ENCODE peak calls at places on chromosomes 1 and 21, in ten cellular contexts. One of them, this sample, is unnamed.

GRCh38 chr21:42002421-42002958 is 7.7 kb downstream of the ZBTB21 start:
- DNase-seq in amygdala: no peak
- DNase-seq in osteocyte: no peak
- DNase-seq in Peyer's patch: no peak
- DNase-seq in NCI-H524: no peak
- DNase-seq in HS-27A: no peak
- DNase-seq in AML-193: no peak
- DNase-seq in HTR-8/SVneo: peak; percentile 53
- DNase-seq in aorta: no peak
- DNase-seq in sciatic nerve: no peak
- DNase-seq in this sample: peak; percentile 98

GRCh38 chr1:94528271-94528670 is 13.3 kb downstream of the F3 start:
- DNase-seq in aorta: no peak
- DNase-seq in NCI-H524: peak; percentile 52
- DNase-seq in sciatic nerve: no peak
- DNase-seq in HTR-8/SVneo: no peak
- DNase-seq in Peyer's patch: no peak
- DNase-seq in HS-27A: no peak
- DNase-seq in AML-193: no peak
- DNase-seq in amygdala: no peak
- DNase-seq in osteocyte: no peak
- DNase-seq in this sample: peak; percentile 58

GRCh38 chr1:201016211-201016651 is 7.3 kb downstream of the KIF21B start:
- DNase-seq in HTR-8/SVneo: peak; percentile 20
- DNase-seq in NCI-H524: peak; percentile 86
- DNase-seq in amygdala: peak; percentile 65
- DNase-seq in aorta: no peak
- DNase-seq in HS-27A: no peak
- DNase-seq in sciatic nerve: no peak
- DNase-seq in osteocyte: no peak
- DNase-seq in AML-193: no peak
- DNase-seq in Peyer's patch: no peak
- DNase-seq in this sample: peak; percentile 34

GRCh38 chr1:170247751-170248521 is 102.2 kb downstream of the NTMT2 start:
- DNase-seq in AML-193: no peak
- DNase-seq in aorta: no peak
- DNase-seq in HTR-8/SVneo: no peak
- DNase-seq in osteocyte: no peak
- DNase-seq in NCI-H524: no peak
- DNase-seq in HS-27A: no peak
- DNase-seq in sciatic nerve: no peak
- DNase-seq in Peyer's patch: no peak
- DNase-seq in amygdala: no peak
- DNase-seq in this sample: no peak

GRCh38 chr1:93528416-93528815 is 80.5 kb downstream of the FNBP1L start:
- DNase-seq in HTR-8/SVneo: no peak
- DNase-seq in Peyer's patch: no peak
- DNase-seq in AML-193: peak; percentile 6
- DNase-seq in aorta: no peak
- DNase-seq in osteocyte: no peak
- DNase-seq in NCI-H524: no peak
- DNase-seq in amygdala: no peak
- DNase-seq in HS-27A: no peak
- DNase-seq in sciatic nerve: no peak
- DNase-seq in this sample: no peak

GRCh38 chr1:218711884-218712674 is 366.9 kb downstream of the TGFB2 start:
- DNase-seq in Peyer's patch: peak; percentile 47
- DNase-seq in NCI-H524: no peak
- DNase-seq in amygdala: no peak
- DNase-seq in osteocyte: no peak
- DNase-seq in AML-193: no peak
- DNase-seq in sciatic nerve: no peak
- DNase-seq in HTR-8/SVneo: peak; percentile 41
- DNase-seq in HS-27A: no peak
- DNase-seq in aorta: no peak
- DNase-seq in this sample: peak; percentile 32

GRCh38 chr1:48596036-48596435 is 124.0 kb upstream of the SPATA6 start:
- DNase-seq in osteocyte: no peak
- DNase-seq in sciatic nerve: no peak
- DNase-seq in HS-27A: no peak
- DNase-seq in Peyer's patch: no peak
- DNase-seq in NCI-H524: no peak
- DNase-seq in AML-193: no peak
- DNase-seq in amygdala: no peak
- DNase-seq in HTR-8/SVneo: no peak
- DNase-seq in aorta: no peak
- DNase-seq in this sample: no peak

GRCh38 chr1:41678141-41678878 is 193.8 kb upstream of the EDN2 start:
- DNase-seq in AML-193: no peak
- DNase-seq in sciatic nerve: peak; percentile 75
- DNase-seq in aorta: no peak
- DNase-seq in NCI-H524: no peak
- DNase-seq in HS-27A: no peak
- DNase-seq in amygdala: no peak
- DNase-seq in Peyer's patch: peak; percentile 52
- DNase-seq in HTR-8/SVneo: no peak
- DNase-seq in osteocyte: no peak
- DNase-seq in this sample: peak; percentile 86

GRCh38 chr1:154129392-154129970 is 25.4 kb downstream of the NUP210L start:
- DNase-seq in sciatic nerve: no peak
- DNase-seq in HS-27A: peak; percentile 4
- DNase-seq in AML-193: no peak
- DNase-seq in amygdala: no peak
- DNase-seq in osteocyte: no peak
- DNase-seq in Peyer's patch: no peak
- DNase-seq in aorta: no peak
- DNase-seq in HTR-8/SVneo: no peak
- DNase-seq in NCI-H524: no peak
- DNase-seq in this sample: peak; percentile 26

GRCh38 chr1:115140442-115141144 is 51.3 kb upstream of the TSPAN2 start:
- DNase-seq in HTR-8/SVneo: no peak
- DNase-seq in osteocyte: no peak
- DNase-seq in sciatic nerve: no peak
- DNase-seq in Peyer's patch: no peak
- DNase-seq in aorta: no peak
- DNase-seq in amygdala: no peak
- DNase-seq in NCI-H524: no peak
- DNase-seq in AML-193: no peak
- DNase-seq in HS-27A: no peak
- DNase-seq in this sample: no peak

GRCh38 chr1:93595266-93595665 is 86.4 kb downstream of the BCAR3 start:
- DNase-seq in HS-27A: no peak
- DNase-seq in NCI-H524: no peak
- DNase-seq in aorta: no peak
- DNase-seq in osteocyte: no peak
- DNase-seq in Peyer's patch: no peak
- DNase-seq in AML-193: no peak
- DNase-seq in HTR-8/SVneo: no peak
- DNase-seq in sciatic nerve: no peak
- DNase-seq in amygdala: no peak
- DNase-seq in this sample: peak; percentile 57

GRCh38 chr1:46285730-46286477 is 17.5 kb downstream of the LRRC41 start:
- DNase-seq in amygdala: no peak
- DNase-seq in aorta: no peak
- DNase-seq in sciatic nerve: no peak
- DNase-seq in HS-27A: no peak
- DNase-seq in AML-193: no peak
- DNase-seq in osteocyte: no peak
- DNase-seq in NCI-H524: peak; percentile 97
- DNase-seq in HTR-8/SVneo: no peak
- DNase-seq in Peyer's patch: no peak
- DNase-seq in this sample: no peak

GRCh38 chr1:27357281-27358037 is 9.3 kb downstream of the MAP3K6 start:
- DNase-seq in sciatic nerve: peak; percentile 84
- DNase-seq in aorta: peak; percentile 92
- DNase-seq in AML-193: peak; percentile 24
- DNase-seq in Peyer's patch: peak; percentile 87
- DNase-seq in osteocyte: peak; percentile 91
- DNase-seq in HTR-8/SVneo: peak; percentile 64
- DNase-seq in HS-27A: no peak
- DNase-seq in amygdala: peak; percentile 20
- DNase-seq in NCI-H524: peak; percentile 48
- DNase-seq in this sample: peak; percentile 32

GRCh38 chr1:147273409-147274307 is 31.2 kb downstream of the CHD1L start:
- DNase-seq in NCI-H524: peak; percentile 59
- DNase-seq in Peyer's patch: no peak
- DNase-seq in HS-27A: peak; percentile 51
- DNase-seq in amygdala: no peak
- DNase-seq in AML-193: peak; percentile 58
- DNase-seq in HTR-8/SVneo: peak; percentile 54
- DNase-seq in sciatic nerve: no peak
- DNase-seq in aorta: no peak
- DNase-seq in osteocyte: no peak
- DNase-seq in this sample: peak; percentile 87

GRCh38 chr1:2601721-2602303 is 15.2 kb downstream of the PRXL2B start:
- DNase-seq in sciatic nerve: no peak
- DNase-seq in amygdala: no peak
- DNase-seq in AML-193: no peak
- DNase-seq in HTR-8/SVneo: no peak
- DNase-seq in HS-27A: no peak
- DNase-seq in Peyer's patch: no peak
- DNase-seq in aorta: peak; percentile 39
- DNase-seq in NCI-H524: no peak
- DNase-seq in osteocyte: no peak
- DNase-seq in this sample: no peak

GRCh38 chr1:164518692-164519332 is 40.2 kb upstream of the PBX1 start:
- DNase-seq in AML-193: no peak
- DNase-seq in Peyer's patch: no peak
- DNase-seq in HTR-8/SVneo: no peak
- DNase-seq in amygdala: no peak
- DNase-seq in HS-27A: no peak
- DNase-seq in aorta: no peak
- DNase-seq in NCI-H524: peak; percentile 28
- DNase-seq in osteocyte: no peak
- DNase-seq in sciatic nerve: no peak
- DNase-seq in this sample: no peak

GRCh38 chr1:51158263-51158662 is 56.2 kb downstream of the C1orf185 start:
- DNase-seq in AML-193: no peak
- DNase-seq in Peyer's patch: no peak
- DNase-seq in aorta: no peak
- DNase-seq in NCI-H524: no peak
- DNase-seq in sciatic nerve: no peak
- DNase-seq in HS-27A: no peak
- DNase-seq in osteocyte: no peak
- DNase-seq in amygdala: no peak
- DNase-seq in HTR-8/SVneo: no peak
- DNase-seq in this sample: no peak

GRCh38 chr1:16631248-16632043 is 18.1 kb upstream of the NBPF1 start:
- DNase-seq in sciatic nerve: peak; percentile 65
- DNase-seq in HTR-8/SVneo: no peak
- DNase-seq in aorta: peak; percentile 76
- DNase-seq in NCI-H524: no peak
- DNase-seq in HS-27A: no peak
- DNase-seq in osteocyte: peak; percentile 94
- DNase-seq in amygdala: no peak
- DNase-seq in Peyer's patch: peak; percentile 63
- DNase-seq in AML-193: no peak
- DNase-seq in this sample: no peak

GRCh38 chr1:110783292-110783918 is 89.5 kb upstream of the CD53 start:
- DNase-seq in sciatic nerve: no peak
- DNase-seq in HS-27A: peak; percentile 19
- DNase-seq in osteocyte: no peak
- DNase-seq in Peyer's patch: peak; percentile 76
- DNase-seq in AML-193: peak; percentile 57
- DNase-seq in HTR-8/SVneo: peak; percentile 28
- DNase-seq in NCI-H524: peak; percentile 66
- DNase-seq in aorta: no peak
- DNase-seq in amygdala: no peak
- DNase-seq in this sample: peak; percentile 50

GRCh38 chr1:43058545-43059360 is 100.1 kb upstream of the SLC2A1 start:
- DNase-seq in HTR-8/SVneo: peak; percentile 79
- DNase-seq in AML-193: no peak
- DNase-seq in amygdala: no peak
- DNase-seq in aorta: no peak
- DNase-seq in Peyer's patch: peak; percentile 37
- DNase-seq in sciatic nerve: no peak
- DNase-seq in NCI-H524: no peak
- DNase-seq in HS-27A: no peak
- DNase-seq in osteocyte: no peak
- DNase-seq in this sample: peak; percentile 68

GRCh38 chr1:226973371-226973897 is 33.3 kb downstream of the COQ8A start:
- DNase-seq in osteocyte: no peak
- DNase-seq in Peyer's patch: no peak
- DNase-seq in sciatic nerve: no peak
- DNase-seq in HS-27A: no peak
- DNase-seq in AML-193: no peak
- DNase-seq in NCI-H524: peak; percentile 83
- DNase-seq in aorta: no peak
- DNase-seq in amygdala: no peak
- DNase-seq in HTR-8/SVneo: no peak
- DNase-seq in this sample: no peak

GRCh38 chr21:25578070-25578961 is 29.0 kb downstream of the MRPL39 start:
- DNase-seq in Peyer's patch: no peak
- DNase-seq in HS-27A: no peak
- DNase-seq in amygdala: no peak
- DNase-seq in sciatic nerve: no peak
- DNase-seq in AML-193: no peak
- DNase-seq in NCI-H524: no peak
- DNase-seq in HTR-8/SVneo: no peak
- DNase-seq in aorta: no peak
- DNase-seq in osteocyte: no peak
- DNase-seq in this sample: peak; percentile 36

This sample was measured in IMR-90.